ENCODE peak calls at places on chromosomes 3 and 15, in seven cellular contexts. V is IMR-90, A is H9, P is mesendoderm, F is neuronal stem cell, B is H1, K is trophoblast cell. N is an unnamed sample.

GRCh38 chr15:63367390-63367789 is 14.3 kb downstream of the CA12 start:
- DNase-seq in V (no peak), A (no peak), P (no peak), F (no peak), B (no peak), K (no peak), N (no peak)

GRCh38 chr3:73061416-73061815 is at the start of gene EBLN2:
- DNase-seq in V (no peak), A (no peak), P (no peak), F (no peak), B (no peak), K (no peak), N (no peak)

GRCh38 chr15:33313491-33313890 is 2.7 kb downstream of the RYR3 start:
- DNase-seq in V (no peak), A (no peak), P (no peak), F (no peak), B (no peak), K (no peak), N (no peak)

GRCh38 chr3:142534543-142534942 is 44.0 kb downstream of the ATR start:
- DNase-seq in V (no peak), A (no peak), P (no peak), F (no peak), B (no peak), K (no peak), N (no peak)

GRCh38 chr3:170418422-170419300 is at the start of gene CLDN11:
- DNase-seq in V (peak), A (peak), P (peak), F (no peak), B (no peak), K (no peak), N (peak)

GRCh38 chr3:14949126-14949525 is 1.7 kb downstream of the NR2C2 start:
- DNase-seq in V (no peak), A (no peak), P (peak), F (no peak), B (no peak), K (no peak), N (peak)

GRCh38 chr3:155026999-155027591 is 53.0 kb upstream of the MME start:
- DNase-seq in V (peak), A (no peak), P (peak), F (no peak), B (no peak), K (no peak), N (peak)

GRCh38 chr3:64915778-64916177 is 228.0 kb upstream of the ADAMTS9 start:
- DNase-seq in V (peak), A (no peak), P (no peak), F (no peak), B (no peak), K (no peak), N (peak)

GRCh38 chr15:67510597-67511225 is 10.2 kb upstream of the C15orf61 start:
- DNase-seq in V (peak), A (no peak), P (no peak), F (no peak), B (no peak), K (no peak), N (peak)

GRCh38 chr15:23750179-23750578 is 63.1 kb upstream of the NDN start:
- DNase-seq in V (no peak), A (no peak), P (no peak), F (no peak), B (no peak), K (no peak), N (no peak)
- H2AK5ac ChIP-seq in V (no peak), A (no peak), P (no peak), F (no peak), B (no peak), K (no peak), N (no peak)

GRCh38 chr3:124108446-124108845 is 116.5 kb upstream of the ROPN1 start:
- DNase-seq in V (no peak), A (no peak), P (no peak), F (no peak), B (no peak), K (no peak), N (no peak)
- H2AK5ac ChIP-seq in V (no peak), A (no peak), P (no peak), F (no peak), B (no peak), K (no peak), N (no peak)

GRCh38 chr3:195123196-195123805 is 147.7 kb downstream of the XXYLT1 start:
- DNase-seq in V (peak), A (peak), P (peak), F (no peak), B (no peak), K (no peak), N (peak)
- H2AK5ac ChIP-seq in V (peak), A (no peak), P (no peak), F (no peak), B (peak), K (no peak), N (no peak)

GRCh38 chr3:123798540-123798939 is 85.6 kb downstream of the MYLK start:
- DNase-seq in V (no peak), A (no peak), P (no peak), F (no peak), B (no peak), K (no peak), N (no peak)
- H2AK5ac ChIP-seq in V (no peak), A (no peak), P (no peak), F (no peak), B (no peak), K (no peak), N (no peak)

GRCh38 chr3:98780343-98780742 is 17.2 kb downstream of the ST3GAL6 start:
- DNase-seq in V (no peak), A (no peak), P (peak), F (no peak), B (no peak), K (peak), N (peak)
- H2AK5ac ChIP-seq in V (no peak), A (no peak), P (no peak), F (no peak), B (no peak), K (no peak), N (peak)